ENCODE peak calls at places on chromosomes 1 and 21, in nine cellular contexts. One of them, this sample, is unnamed.

GRCh38 chr1:58714594-58714993 is 14.7 kb upstream of the MYSM1 start:
- DNase-seq in activated gamma-delta T cell treated with Interleukin-2 at 50 U/mL for 16 hours: no peak
- DNase-seq in ACHN: no peak
- DNase-seq in mucosa of gallbladder: no peak
- DNase-seq in GM04504: no peak
- DNase-seq in ascending aorta: no peak
- DNase-seq in DMS153: no peak
- DNase-seq in OCI-LY7: no peak
- DNase-seq in GM23248: no peak
- DNase-seq in this sample: peak; percentile 12

GRCh38 chr21:44869860-44870747 is 3.4 kb downstream of the PTTG1IP start:
- DNase-seq in DMS153: no peak
- DNase-seq in ACHN: peak; percentile 96
- DNase-seq in GM23248: peak; percentile 96
- DNase-seq in GM04504: peak; percentile 86
- DNase-seq in OCI-LY7: no peak
- DNase-seq in mucosa of gallbladder: peak; percentile 78
- DNase-seq in ascending aorta: peak; percentile 49
- DNase-seq in activated gamma-delta T cell treated with Interleukin-2 at 50 U/mL for 16 hours: no peak
- DNase-seq in this sample: no peak

GRCh38 chr1:219296430-219296850 is 122.8 kb downstream of the LYPLAL1 start:
- DNase-seq in GM04504: no peak
- DNase-seq in ACHN: no peak
- DNase-seq in DMS153: no peak
- DNase-seq in OCI-LY7: no peak
- DNase-seq in ascending aorta: no peak
- DNase-seq in GM23248: no peak
- DNase-seq in mucosa of gallbladder: no peak
- DNase-seq in activated gamma-delta T cell treated with Interleukin-2 at 50 U/mL for 16 hours: no peak
- DNase-seq in this sample: no peak

GRCh38 chr1:244219149-244219548 is 168.1 kb downstream of the ZBTB18 start:
- DNase-seq in ascending aorta: no peak
- DNase-seq in OCI-LY7: no peak
- DNase-seq in activated gamma-delta T cell treated with Interleukin-2 at 50 U/mL for 16 hours: no peak
- DNase-seq in GM04504: no peak
- DNase-seq in mucosa of gallbladder: no peak
- DNase-seq in GM23248: no peak
- DNase-seq in DMS153: no peak
- DNase-seq in ACHN: no peak
- DNase-seq in this sample: no peak

GRCh38 chr1:227844320-227845114 is 29.0 kb downstream of the PRSS38 start:
- DNase-seq in DMS153: no peak
- DNase-seq in OCI-LY7: no peak
- DNase-seq in GM04504: no peak
- DNase-seq in GM23248: no peak
- DNase-seq in mucosa of gallbladder: no peak
- DNase-seq in activated gamma-delta T cell treated with Interleukin-2 at 50 U/mL for 16 hours: no peak
- DNase-seq in ACHN: no peak
- DNase-seq in ascending aorta: no peak
- DNase-seq in this sample: no peak

GRCh38 chr1:14848203-14848602 is 249.7 kb downstream of the KAZN start:
- DNase-seq in activated gamma-delta T cell treated with Interleukin-2 at 50 U/mL for 16 hours: no peak
- DNase-seq in DMS153: no peak
- DNase-seq in ascending aorta: no peak
- DNase-seq in ACHN: no peak
- DNase-seq in GM04504: no peak
- DNase-seq in mucosa of gallbladder: no peak
- DNase-seq in GM23248: no peak
- DNase-seq in OCI-LY7: no peak
- DNase-seq in this sample: no peak

GRCh38 chr1:116208136-116208535 is 96.9 kb downstream of the MAB21L3 start:
- DNase-seq in mucosa of gallbladder: no peak
- DNase-seq in DMS153: no peak
- DNase-seq in OCI-LY7: no peak
- DNase-seq in activated gamma-delta T cell treated with Interleukin-2 at 50 U/mL for 16 hours: no peak
- DNase-seq in ACHN: no peak
- DNase-seq in GM23248: no peak
- DNase-seq in ascending aorta: no peak
- DNase-seq in GM04504: no peak
- DNase-seq in this sample: no peak

GRCh38 chr1:93331412-93331811 is 14.3 kb upstream of the DR1 start:
- DNase-seq in ascending aorta: no peak
- DNase-seq in OCI-LY7: no peak
- DNase-seq in ACHN: no peak
- DNase-seq in GM23248: peak; percentile 53
- DNase-seq in GM04504: no peak
- DNase-seq in DMS153: no peak
- DNase-seq in mucosa of gallbladder: no peak
- DNase-seq in activated gamma-delta T cell treated with Interleukin-2 at 50 U/mL for 16 hours: no peak
- DNase-seq in this sample: no peak